ENCODE peak calls at places on chromosome 16, in six cellular contexts. N is AG04450, U is body of pancreas, G is tibial artery, I is heart left ventricle, X is hepatocyte. T is an unnamed sample.

GRCh38 chr16:88805340-88805715 is 1.7 kb downstream of the CDT1 start:
- DNase-seq in G (peak), I (no peak), X (no peak), U (no peak), N (no peak), T (no peak)

GRCh38 chr16:15811778-15812750 is 44.8 kb downstream of the MYH11 start:
- DNase-seq in X (peak), U (peak), I (no peak), N (peak), G (peak), T (no peak)

GRCh38 chr16:35798885-35799426 is 2339.5 kb downstream of the TP53TG3F start:
- DNase-seq in I (peak), X (no peak), U (no peak), G (no peak), N (no peak), T (no peak)

GRCh38 chr16:54143934-54144333 is 142.7 kb downstream of the IRX3 start:
- DNase-seq in N (no peak), I (no peak), X (no peak), G (no peak), U (no peak), T (no peak)

GRCh38 chr16:10988879-10989278 is 44.5 kb downstream of the CLEC16A start:
- DNase-seq in X (no peak), G (no peak), I (no peak), N (no peak), U (no peak), T (no peak)

GRCh38 chr16:47392114-47392513 is 68.7 kb downstream of the ITFG1 start:
- DNase-seq in G (no peak), N (no peak), U (peak), X (no peak), I (no peak), T (peak)

GRCh38 chr16:11345040-11345862 is at the start of gene RMI2:
- DNase-seq in X (peak), G (peak), I (peak), N (peak), U (peak), T (peak)

GRCh38 chr16:54244061-54244886 is 42.3 kb downstream of the IRX3 start:
- DNase-seq in I (no peak), X (no peak), G (no peak), N (no peak), U (no peak), T (no peak)

GRCh38 chr16:27285676-27286196 is 17.2 kb upstream of the NSMCE1 start:
- DNase-seq in N (no peak), X (no peak), U (peak), I (peak), G (no peak), T (no peak)

GRCh38 chr16:81616321-81617020 is 162.6 kb upstream of the PLCG2 start:
- DNase-seq in U (peak), N (no peak), X (peak), G (no peak), I (peak), T (peak)

GRCh38 chr16:65842067-65842466 is 524.4 kb upstream of the CDH5 start:
- DNase-seq in I (no peak), N (no peak), X (no peak), G (no peak), U (no peak), T (no peak)

GRCh38 chr16:81035975-81036750 is 521 bp downstream of the ATMIN start:
- DNase-seq in U (peak), G (peak), N (no peak), I (peak), X (peak), T (peak)

GRCh38 chr16:50474138-50474537 is 74.1 kb upstream of the NKD1 start:
- DNase-seq in U (no peak), X (no peak), G (no peak), N (no peak), I (no peak), T (no peak)

GRCh38 chr16:66167564-66168291 is 198.8 kb upstream of the CDH5 start:
- DNase-seq in X (peak), G (no peak), I (no peak), N (no peak), U (no peak), T (no peak)

GRCh38 chr16:86663691-86664517 is 85.6 kb downstream of the FOXL1 start:
- DNase-seq in G (no peak), X (no peak), N (no peak), I (no peak), U (no peak), T (no peak)

GRCh38 chr16:3094289-3095027 is 4.6 kb downstream of the ZSCAN10 start:
- DNase-seq in X (no peak), I (no peak), U (peak), N (no peak), G (no peak), T (peak)

GRCh38 chr16:53865492-53865863 is 161.5 kb downstream of the FTO start:
- DNase-seq in G (no peak), N (no peak), I (no peak), X (no peak), U (peak), T (no peak)

GRCh38 chr16:85746431-85747227 is 4.3 kb downstream of the C16orf74 start:
- DNase-seq in U (no peak), N (no peak), G (no peak), I (no peak), X (no peak), T (no peak)

GRCh38 chr16:27315333-27316037 is 1.7 kb downstream of the IL4R start:
- DNase-seq in X (peak), I (peak), U (peak), G (peak), N (no peak), T (peak)

GRCh38 chr16:17224859-17225258 is 245.9 kb downstream of the XYLT1 start:
- DNase-seq in U (peak), G (peak), X (peak), I (peak), N (peak), T (peak)

GRCh38 chr16:68526143-68526781 is 12.8 kb upstream of the ZFP90 start:
- DNase-seq in N (no peak), U (no peak), X (no peak), I (no peak), G (no peak), T (no peak)

GRCh38 chr16:49513040-49513439 is 139.4 kb downstream of the C16orf78 start:
- DNase-seq in X (peak), N (no peak), I (no peak), U (no peak), G (no peak), T (no peak)

GRCh38 chr16:56542039-56542438 is 22.2 kb upstream of the BBS2 start:
- DNase-seq in U (no peak), X (no peak), N (no peak), I (no peak), G (no peak), T (no peak)

GRCh38 chr16:56547949-56548567 is 16.8 kb upstream of the MT4 start:
- DNase-seq in X (no peak), G (no peak), U (no peak), N (no peak), I (no peak), T (no peak)

GRCh38 chr16:56551796-56552738 is 12.8 kb upstream of the MT4 start:
- DNase-seq in I (peak), X (no peak), U (peak), N (no peak), G (no peak), T (no peak)

GRCh38 chr16:56549744-56550385 is 15.0 kb upstream of the MT4 start:
- DNase-seq in U (no peak), N (no peak), X (no peak), G (no peak), I (no peak), T (no peak)

DNA sequence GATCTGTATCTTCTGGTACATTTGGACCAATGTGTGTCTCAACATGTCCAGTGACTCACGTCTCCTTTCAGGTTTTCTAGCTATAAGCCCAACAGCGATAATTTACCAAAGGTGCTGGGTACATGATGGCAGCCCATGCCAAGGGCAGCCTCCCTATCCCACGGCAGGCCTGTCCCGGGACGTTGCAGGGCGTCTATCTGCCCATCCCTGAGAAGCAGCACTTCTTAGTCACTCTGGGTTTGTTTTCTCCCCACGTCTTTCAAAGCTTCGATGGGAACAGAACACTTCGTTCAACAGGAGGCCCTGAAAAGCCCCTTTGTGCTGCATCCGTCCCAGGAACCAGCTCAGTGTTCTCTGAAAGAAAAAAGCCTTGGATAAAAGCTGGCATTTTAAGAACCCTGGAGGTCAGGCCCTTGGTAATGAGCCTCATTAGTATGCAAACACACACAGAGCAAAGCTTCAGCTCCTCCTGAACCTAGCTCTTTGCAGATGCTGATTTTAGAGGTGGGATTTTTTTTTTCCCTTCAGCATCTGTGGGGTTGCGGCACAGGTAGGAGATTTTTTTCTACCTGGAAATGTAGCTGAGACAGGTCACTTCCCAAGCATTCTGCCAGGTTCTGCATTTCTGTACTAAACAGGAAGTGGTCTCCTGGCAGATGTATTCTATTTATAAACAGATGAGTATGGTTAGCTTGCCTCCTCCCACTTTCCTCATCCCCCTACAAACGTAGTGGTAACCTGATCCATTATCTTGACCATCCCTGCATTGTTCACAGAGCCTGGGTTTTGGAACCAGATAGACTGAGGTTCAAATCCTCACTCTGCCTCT is 17.5 kb upstream of the MT4 start:
- DNase-seq in X (peak), U (no peak), N (peak), I (no peak), G (no peak), T (no peak)
- H3K4me3 ChIP-seq in X (no peak), U (no peak), N (no peak), I (no peak), G (no peak), T (no peak)

GRCh38 chr16:56246051-56246817 is 54.9 kb downstream of the GNAO1 start:
- DNase-seq in G (peak), N (no peak), I (no peak), X (peak), U (no peak), T (no peak)

GRCh38 chr16:56247018-56247417 is 55.7 kb downstream of the GNAO1 start:
- DNase-seq in G (peak), U (no peak), I (no peak), N (no peak), X (no peak), T (no peak)

GRCh38 chr16:56242740-56243139 is 51.5 kb downstream of the GNAO1 start:
- DNase-seq in U (no peak), G (peak), X (no peak), I (no peak), N (no peak), T (no peak)

GRCh38 chr16:56244612-56245011 is 53.3 kb downstream of the GNAO1 start:
- DNase-seq in X (no peak), G (no peak), I (no peak), U (no peak), N (no peak), T (no peak)

GRCh38 chr16:56245197-56245596 is 53.9 kb downstream of the GNAO1 start:
- DNase-seq in X (no peak), I (no peak), N (no peak), G (peak), U (no peak), T (no peak)
- H3K27ac ChIP-seq in X (no peak), I (no peak), N (no peak), G (no peak), U (no peak), T (no peak)

GRCh38 chr16:30604316-30604947 is 5.8 kb downstream of the ZNF689 start:
- DNase-seq in I (no peak), G (no peak), N (no peak), U (no peak), X (no peak), T (no peak)
- H3K4me3 ChIP-seq in I (no peak), G (no peak), N (no peak), U (no peak), X (no peak), T (no peak)

GRCh38 chr16:4463522-4464163 is 10.8 kb downstream of the NMRAL1 start:
- DNase-seq in I (no peak), X (no peak), G (no peak), N (no peak), U (no peak), T (no peak)

GRCh38 chr16:4455951-4456350 is 18.5 kb downstream of the NMRAL1 start:
- DNase-seq in N (no peak), I (no peak), X (no peak), G (no peak), U (no peak), T (no peak)

GRCh38 chr16:4460936-4461249 is 13.5 kb downstream of the NMRAL1 start:
- DNase-seq in U (no peak), I (no peak), N (no peak), G (no peak), X (no peak), T (no peak)

DNA sequence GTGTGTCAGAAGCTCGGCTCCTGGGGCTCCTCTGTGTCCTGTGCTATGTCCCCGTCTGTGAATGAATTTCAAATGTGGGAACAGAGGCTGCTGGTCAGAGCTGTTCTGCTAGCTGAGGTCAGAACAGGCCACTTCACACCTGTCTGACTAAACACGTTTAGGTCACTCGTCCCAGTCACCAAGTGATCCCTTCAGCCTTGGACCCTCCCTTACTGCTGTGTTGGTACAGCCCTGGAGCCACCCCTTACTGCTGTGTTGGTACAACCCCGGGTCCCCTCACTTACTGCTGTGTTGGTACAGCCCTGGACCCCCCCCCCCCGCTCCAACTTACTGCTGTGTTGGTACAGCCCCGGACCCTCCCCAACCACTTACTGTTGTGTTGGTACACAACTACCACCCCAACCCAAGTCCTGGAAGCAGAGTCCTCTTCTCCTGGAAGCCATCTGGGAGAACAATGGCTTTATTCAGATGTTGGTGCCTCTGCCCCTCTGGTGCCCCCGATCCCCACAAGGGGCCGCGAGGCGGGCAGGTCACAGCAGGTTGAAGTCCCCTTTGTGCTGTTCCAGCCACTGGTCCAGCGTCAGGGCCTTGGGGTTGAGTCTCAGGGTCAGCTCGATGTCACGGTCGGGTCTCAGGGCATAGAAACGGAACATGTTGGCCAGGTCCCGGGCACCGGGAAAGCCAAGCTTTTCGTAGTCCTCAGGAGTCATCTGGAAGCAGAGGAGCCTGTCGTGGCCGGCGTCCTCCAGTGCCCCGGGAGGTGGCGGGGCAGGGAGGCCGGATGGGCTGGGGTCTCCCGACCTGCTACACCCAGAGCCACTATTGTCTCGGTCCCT is 13.0 kb downstream of the NMRAL1 start:
- DNase-seq in I (no peak), G (no peak), N (no peak), X (no peak), U (no peak), T (no peak)
- H3K27ac ChIP-seq in I (no peak), G (no peak), N (no peak), X (no peak), U (no peak), T (no peak)

DNA sequence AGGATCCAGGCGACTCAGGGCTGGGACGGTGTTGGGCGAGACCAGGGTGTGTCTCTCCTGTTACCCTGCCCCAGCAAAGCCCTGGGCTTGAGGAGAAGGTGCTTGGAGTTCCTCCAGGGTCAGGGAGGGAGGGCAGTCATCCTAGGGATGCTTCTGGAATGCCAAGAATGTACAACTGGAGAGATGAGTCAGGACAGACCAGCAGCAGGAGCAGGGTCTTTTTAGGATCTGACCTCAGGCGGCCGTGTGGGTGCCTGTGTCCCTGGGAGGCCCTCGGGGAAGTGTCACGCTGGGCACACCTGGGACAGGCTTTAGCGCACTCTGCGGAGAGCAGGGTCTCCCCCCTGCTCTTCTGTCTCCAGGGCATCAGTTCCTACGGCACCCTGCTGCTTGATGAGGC is 8.2 kb upstream of the MTSS2 start:
- DNase-seq in U (no peak), I (no peak), X (no peak), N (peak), G (no peak), T (no peak)
- H3K4me3 ChIP-seq in U (no peak), I (no peak), X (no peak), N (no peak), G (no peak), T (no peak)

GRCh38 chr16:67441289-67441753 is 10.4 kb downstream of the HSD11B2 start:
- DNase-seq in I (peak), U (peak), X (no peak), G (no peak), N (no peak), T (no peak)

GRCh38 chr16:67443299-67443698 is 12.4 kb downstream of the HSD11B2 start:
- DNase-seq in G (peak), X (no peak), N (no peak), U (peak), I (peak), T (no peak)

GRCh38 chr16:67441907-67442306 is 11.0 kb downstream of the HSD11B2 start:
- DNase-seq in N (no peak), U (no peak), X (no peak), I (peak), G (no peak), T (no peak)

GRCh38 chr16:67444259-67445125 is 13.6 kb downstream of the HSD11B2 start:
- DNase-seq in I (no peak), G (no peak), X (no peak), U (no peak), N (no peak), T (no peak)

GRCh38 chr16:67442581-67443255 is 11.8 kb downstream of the HSD11B2 start:
- DNase-seq in G (no peak), I (no peak), U (no peak), X (no peak), N (no peak), T (no peak)
- H3K27ac ChIP-seq in G (no peak), I (peak), U (peak), X (no peak), N (no peak), T (no peak)

GRCh38 chr16:4467916-4468315 is 6.5 kb downstream of the NMRAL1 start:
- DNase-seq in I (no peak), G (no peak), N (no peak), U (no peak), X (no peak), T (no peak)

GRCh38 chr16:4468972-4469371 is 5.5 kb downstream of the NMRAL1 start:
- DNase-seq in I (no peak), X (no peak), U (no peak), G (no peak), N (no peak), T (no peak)

GRCh38 chr16:4471869-4472268 is 2.6 kb downstream of the NMRAL1 start:
- DNase-seq in G (no peak), U (no peak), I (no peak), X (no peak), N (no peak), T (no peak)

DNA sequence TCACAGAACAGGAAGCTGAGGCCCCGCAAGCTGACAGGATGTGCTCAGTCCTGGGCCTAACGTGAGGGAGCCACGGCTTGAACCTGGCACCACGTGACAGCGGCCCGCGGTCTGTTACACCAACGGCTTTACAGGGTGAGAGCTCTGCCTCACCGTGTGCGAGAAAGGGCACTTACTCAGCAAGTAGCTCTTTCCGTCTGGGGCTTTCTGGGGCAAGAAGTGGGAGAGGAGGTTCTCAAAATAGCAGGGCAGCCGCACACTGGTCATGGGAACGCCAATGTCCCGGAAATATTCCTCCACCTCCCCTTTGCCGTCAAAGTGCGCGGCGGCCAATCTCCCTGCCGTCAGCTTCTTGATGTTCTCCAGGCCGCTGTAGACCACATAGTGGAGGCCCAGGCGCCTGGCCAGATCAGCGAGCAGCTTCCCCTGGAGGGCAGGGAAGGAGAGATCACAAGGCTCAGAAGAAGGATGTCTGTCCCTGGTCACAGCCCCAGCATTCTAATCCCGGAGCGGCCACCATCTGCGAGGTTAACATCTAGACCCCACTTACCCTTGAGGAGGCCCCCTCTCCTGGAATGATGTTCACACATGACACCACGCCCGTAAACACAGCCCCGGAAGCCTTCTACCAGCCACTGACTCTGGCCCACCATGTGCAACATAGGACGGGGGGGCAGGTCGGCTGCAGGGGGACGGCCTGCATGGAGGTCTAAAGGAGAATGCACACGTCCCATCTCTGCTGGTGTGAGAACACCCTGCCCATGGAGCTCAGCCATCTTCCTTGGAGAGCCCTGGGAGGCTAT is 8.2 kb downstream of the NMRAL1 start:
- DNase-seq in X (no peak), N (no peak), G (no peak), U (peak), I (peak), T (peak)
- H3K4me3 ChIP-seq in X (no peak), N (no peak), G (no peak), U (no peak), I (no peak), T (no peak)